ENCODE peak calls at places on chromosome 22, in five cellular contexts. One of them, this sample, is unnamed.

GRCh38 chr22:37624876-37625275 is 14.6 kb upstream of the SH3BP1 start:
- DNase-seq in AG09319: no peak
- DNase-seq in body of pancreas: no peak
- DNase-seq in MCF 10A: no peak
- DNase-seq in transverse colon: no peak
- DNase-seq in this sample: no peak

GRCh38 chr22:45537734-45538181 is 35.1 kb downstream of the FBLN1 start:
- DNase-seq in AG09319: no peak
- DNase-seq in body of pancreas: peak
- DNase-seq in transverse colon: peak
- DNase-seq in MCF 10A: peak
- DNase-seq in this sample: no peak

GRCh38 chr22:49004484-49005399 is 822.9 kb downstream of the BRD1 start:
- DNase-seq in body of pancreas: no peak
- DNase-seq in transverse colon: no peak
- DNase-seq in MCF 10A: no peak
- DNase-seq in AG09319: no peak
- DNase-seq in this sample: no peak

GRCh38 chr22:42805998-42806481 is 51.0 kb downstream of the ARFGAP3 start:
- DNase-seq in MCF 10A: no peak
- DNase-seq in transverse colon: no peak
- DNase-seq in body of pancreas: no peak
- DNase-seq in AG09319: no peak
- DNase-seq in this sample: no peak

GRCh38 chr22:37794376-37794775 is 13.4 kb upstream of the GCAT start:
- DNase-seq in MCF 10A: no peak
- DNase-seq in AG09319: no peak
- DNase-seq in body of pancreas: no peak
- DNase-seq in transverse colon: no peak
- DNase-seq in this sample: no peak

GRCh38 chr22:25582946-25583345 is 18.5 kb downstream of the GRK3 start:
- DNase-seq in MCF 10A: no peak
- DNase-seq in transverse colon: no peak
- DNase-seq in body of pancreas: no peak
- DNase-seq in AG09319: no peak
- DNase-seq in this sample: no peak

GRCh38 chr22:49023161-49023878 is 804.4 kb downstream of the BRD1 start:
- DNase-seq in MCF 10A: no peak
- DNase-seq in AG09319: no peak
- DNase-seq in body of pancreas: no peak
- DNase-seq in transverse colon: no peak
- DNase-seq in this sample: no peak

GRCh38 chr22:19889951-19890350 is 35.3 kb upstream of the GNB1L start:
- DNase-seq in body of pancreas: no peak
- DNase-seq in transverse colon: no peak
- DNase-seq in MCF 10A: no peak
- DNase-seq in AG09319: no peak
- DNase-seq in this sample: no peak

GRCh38 chr22:48949375-48950149 is 878.1 kb downstream of the BRD1 start:
- DNase-seq in MCF 10A: no peak
- DNase-seq in transverse colon: peak
- DNase-seq in AG09319: no peak
- DNase-seq in body of pancreas: no peak
- DNase-seq in this sample: no peak

GRCh38 chr22:35580351-35581022 is 36.6 kb downstream of the MB start:
- DNase-seq in transverse colon: no peak
- DNase-seq in AG09319: no peak
- DNase-seq in MCF 10A: no peak
- DNase-seq in body of pancreas: no peak
- DNase-seq in this sample: no peak
- TF ChIP-seq CTCF in transverse colon: no peak
- TF ChIP-seq CTCF in AG09319: no peak
- TF ChIP-seq CTCF in MCF 10A: no peak
- TF ChIP-seq CTCF in body of pancreas: no peak
- TF ChIP-seq CTCF in this sample: no peak

DNA sequence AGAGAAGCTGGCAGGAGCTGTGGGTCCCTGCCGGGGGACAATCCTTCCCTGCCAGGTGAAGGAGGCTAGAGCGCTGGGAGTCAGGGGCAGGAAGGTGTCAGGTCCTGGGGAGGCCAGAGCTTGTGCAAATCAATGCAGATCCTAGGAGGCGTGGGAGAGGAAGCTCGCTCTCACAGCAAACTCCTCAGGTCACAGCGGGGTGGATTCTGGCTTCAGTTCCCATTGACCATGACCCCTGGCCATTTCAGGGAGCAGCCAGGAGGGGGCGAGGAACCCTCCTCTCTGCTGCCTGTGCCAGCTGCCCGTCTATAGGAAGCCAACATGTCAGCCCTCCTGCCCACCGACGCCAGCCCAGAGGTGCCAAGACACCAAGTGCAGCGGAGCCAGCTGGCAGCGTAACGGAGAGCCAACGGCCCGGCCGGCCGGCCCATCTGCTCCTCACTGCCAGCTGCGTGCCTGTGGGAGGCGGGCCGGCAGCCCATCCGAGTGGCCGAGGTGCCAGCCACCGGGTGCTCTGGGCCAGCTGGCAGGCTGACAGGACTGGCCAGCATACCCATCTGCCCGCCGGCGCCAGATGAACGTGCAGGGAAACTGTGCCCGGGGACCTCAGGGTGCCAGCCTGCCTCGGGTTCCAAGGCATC is 374.9 kb downstream of the MIAT start:
- DNase-seq in body of pancreas: peak
- DNase-seq in transverse colon: no peak
- DNase-seq in AG09319: no peak
- DNase-seq in MCF 10A: peak
- DNase-seq in this sample: no peak
- TF ChIP-seq CTCF in body of pancreas: no peak
- TF ChIP-seq CTCF in transverse colon: no peak
- TF ChIP-seq CTCF in AG09319: peak
- TF ChIP-seq CTCF in MCF 10A: no peak
- TF ChIP-seq CTCF in this sample: peak

GRCh38 chr22:23282516-23282915 is 102.2 kb downstream of the BCR start:
- DNase-seq in AG09319: no peak
- DNase-seq in body of pancreas: no peak
- DNase-seq in MCF 10A: no peak
- DNase-seq in transverse colon: no peak
- DNase-seq in this sample: no peak

GRCh38 chr22:23281406-23282088 is 101.2 kb downstream of the BCR start:
- DNase-seq in AG09319: no peak
- DNase-seq in body of pancreas: peak
- DNase-seq in transverse colon: peak
- DNase-seq in MCF 10A: peak
- DNase-seq in this sample: peak

GRCh38 chr22:23282986-23283385 is 102.7 kb downstream of the BCR start:
- DNase-seq in MCF 10A: no peak
- DNase-seq in body of pancreas: no peak
- DNase-seq in transverse colon: no peak
- DNase-seq in AG09319: no peak
- DNase-seq in this sample: no peak

GRCh38 chr22:23281053-23281405 is 100.7 kb downstream of the BCR start:
- DNase-seq in transverse colon: no peak
- DNase-seq in AG09319: no peak
- DNase-seq in body of pancreas: no peak
- DNase-seq in MCF 10A: no peak
- DNase-seq in this sample: no peak

GRCh38 chr22:23282089-23282501 is 101.8 kb downstream of the BCR start:
- DNase-seq in transverse colon: peak
- DNase-seq in MCF 10A: peak
- DNase-seq in AG09319: no peak
- DNase-seq in body of pancreas: peak
- DNase-seq in this sample: peak
- TF ChIP-seq CTCF in transverse colon: no peak
- TF ChIP-seq CTCF in MCF 10A: no peak
- TF ChIP-seq CTCF in AG09319: no peak
- TF ChIP-seq CTCF in body of pancreas: no peak
- TF ChIP-seq CTCF in this sample: no peak

GRCh38 chr22:43824724-43825485 is 12.8 kb upstream of the EFCAB6 start:
- DNase-seq in MCF 10A: no peak
- DNase-seq in AG09319: no peak
- DNase-seq in transverse colon: no peak
- DNase-seq in body of pancreas: no peak
- DNase-seq in this sample: no peak

GRCh38 chr22:43825651-43826050 is 13.5 kb upstream of the EFCAB6 start:
- DNase-seq in transverse colon: no peak
- DNase-seq in body of pancreas: no peak
- DNase-seq in MCF 10A: no peak
- DNase-seq in AG09319: no peak
- DNase-seq in this sample: no peak

GRCh38 chr22:43827926-43828710 is 16.0 kb upstream of the EFCAB6 start:
- DNase-seq in MCF 10A: no peak
- DNase-seq in transverse colon: no peak
- DNase-seq in AG09319: no peak
- DNase-seq in body of pancreas: no peak
- DNase-seq in this sample: no peak

GRCh38 chr22:43827336-43827735 is 15.2 kb upstream of the EFCAB6 start:
- DNase-seq in MCF 10A: no peak
- DNase-seq in AG09319: no peak
- DNase-seq in transverse colon: no peak
- DNase-seq in body of pancreas: no peak
- DNase-seq in this sample: no peak

GRCh38 chr22:43826142-43827093 is 14.3 kb upstream of the EFCAB6 start:
- DNase-seq in transverse colon: no peak
- DNase-seq in AG09319: no peak
- DNase-seq in MCF 10A: peak
- DNase-seq in body of pancreas: peak
- DNase-seq in this sample: peak
- TF ChIP-seq CTCF in transverse colon: peak
- TF ChIP-seq CTCF in AG09319: peak
- TF ChIP-seq CTCF in MCF 10A: peak
- TF ChIP-seq CTCF in body of pancreas: no peak
- TF ChIP-seq CTCF in this sample: peak

DNA sequence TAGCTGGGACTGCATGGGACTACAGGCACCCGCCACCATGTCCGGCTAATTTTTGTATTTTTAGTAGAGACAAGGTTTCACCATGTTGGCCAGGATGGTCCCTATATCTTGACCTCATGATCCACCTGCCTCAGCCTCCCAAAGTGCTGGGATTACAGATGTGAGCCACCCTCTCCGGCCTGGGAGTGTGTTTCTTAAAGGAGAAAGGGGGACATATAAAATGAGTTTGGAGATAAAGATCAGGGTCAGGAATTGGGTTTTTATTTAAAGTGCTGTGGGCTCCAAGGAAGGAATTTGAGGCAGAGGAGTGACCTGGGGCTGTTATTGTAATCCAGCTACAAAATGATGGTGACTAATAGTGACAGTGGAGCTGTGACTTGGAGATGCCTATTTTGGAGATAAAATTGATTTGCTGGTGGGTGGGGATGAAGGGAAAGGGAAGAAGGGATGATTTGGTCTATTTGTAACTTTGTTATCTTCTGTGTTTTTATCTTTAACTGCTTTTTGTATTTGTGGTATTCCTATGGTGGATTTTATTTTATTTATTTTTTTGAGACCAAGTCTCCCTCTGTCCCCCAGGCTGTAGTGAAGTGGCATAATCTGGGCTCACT is 5.0 kb downstream of the CRKL start:
- DNase-seq in body of pancreas: no peak
- DNase-seq in MCF 10A: no peak
- DNase-seq in AG09319: no peak
- DNase-seq in transverse colon: no peak
- DNase-seq in this sample: no peak
- TF ChIP-seq CTCF in body of pancreas: no peak
- TF ChIP-seq CTCF in MCF 10A: no peak
- TF ChIP-seq CTCF in AG09319: no peak
- TF ChIP-seq CTCF in transverse colon: no peak
- TF ChIP-seq CTCF in this sample: no peak

DNA sequence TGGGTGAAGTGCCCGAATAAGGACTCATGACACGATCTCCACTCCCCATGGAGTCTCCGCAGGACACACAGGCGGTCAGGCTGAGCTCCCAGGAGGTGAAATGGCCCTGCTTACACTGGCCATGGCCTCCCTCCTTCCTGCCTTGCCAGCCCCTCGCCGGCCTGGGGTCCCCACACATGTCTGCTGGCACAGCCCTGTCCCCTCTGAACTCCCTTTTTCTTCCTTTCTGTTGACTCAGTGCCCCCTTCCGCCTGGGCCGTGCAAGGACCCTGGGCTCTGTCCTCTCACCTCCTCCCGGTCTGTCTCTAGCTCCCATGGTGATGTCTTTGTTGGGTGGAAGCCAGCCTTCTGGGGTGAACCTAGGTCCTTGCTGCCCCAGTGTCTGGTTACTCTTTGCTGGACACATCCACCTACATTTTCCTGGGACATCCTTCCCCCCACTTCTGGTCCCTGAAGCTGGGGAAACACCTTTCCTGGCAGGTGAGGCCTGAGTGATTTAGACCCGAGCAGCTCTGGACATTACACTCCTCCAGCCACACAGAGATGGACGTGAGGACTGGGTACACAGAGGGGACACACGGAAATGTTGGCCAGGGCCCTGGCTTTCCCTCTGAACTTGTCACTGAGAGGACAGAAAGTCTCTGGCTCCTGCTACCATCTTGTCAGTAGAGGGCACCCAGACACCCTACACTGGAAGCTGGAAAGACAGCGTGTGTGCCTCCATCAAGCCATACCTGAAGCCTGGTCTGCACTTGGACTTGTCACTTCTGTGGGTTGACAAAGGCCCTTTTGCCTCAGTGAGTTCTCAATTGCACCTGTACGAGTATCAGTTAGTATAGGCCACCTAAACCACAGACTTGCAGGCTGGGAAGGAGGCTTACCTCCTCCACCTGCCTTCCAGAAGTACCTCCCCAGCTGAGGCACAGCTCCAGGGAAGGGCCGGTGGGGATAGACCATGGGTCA is 864.3 kb downstream of the TBC1D22A start:
- DNase-seq in body of pancreas: no peak
- DNase-seq in AG09319: no peak
- DNase-seq in transverse colon: no peak
- DNase-seq in MCF 10A: no peak
- DNase-seq in this sample: no peak
- TF ChIP-seq CTCF in body of pancreas: no peak
- TF ChIP-seq CTCF in AG09319: no peak
- TF ChIP-seq CTCF in transverse colon: no peak
- TF ChIP-seq CTCF in MCF 10A: peak
- TF ChIP-seq CTCF in this sample: no peak

DNA sequence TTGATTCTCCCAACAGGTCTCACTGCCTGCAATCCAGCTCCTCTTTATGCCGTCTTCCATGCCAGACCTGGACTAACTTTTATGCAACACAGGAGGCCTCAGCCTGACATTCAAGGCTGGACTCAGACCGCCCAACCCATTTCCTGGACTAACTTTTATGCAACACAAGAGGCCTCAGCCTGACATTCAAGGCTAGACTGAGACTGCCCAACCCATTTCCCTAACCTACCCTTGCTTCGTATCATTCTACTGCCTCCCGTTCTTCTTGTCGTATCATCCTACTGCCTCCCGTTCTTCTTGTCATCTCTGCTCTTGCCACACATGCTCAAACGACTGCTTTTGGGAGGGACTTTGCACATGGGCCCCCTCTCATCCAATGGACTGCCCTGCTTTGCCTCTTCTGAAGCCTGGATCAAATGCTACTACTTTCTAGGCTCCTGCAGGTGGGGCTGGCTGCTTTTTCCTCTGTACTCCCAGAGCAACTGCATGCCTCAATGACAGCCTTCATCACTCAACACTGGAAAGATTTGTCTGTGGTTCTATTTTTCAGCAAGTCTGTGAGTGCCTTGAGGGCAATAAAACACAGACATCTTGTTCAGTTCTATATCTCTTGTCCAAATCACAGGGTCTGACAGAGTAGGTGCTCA is 7.8 kb downstream of the TBC1D10A start:
- DNase-seq in body of pancreas: no peak
- DNase-seq in MCF 10A: no peak
- DNase-seq in transverse colon: no peak
- DNase-seq in AG09319: no peak
- DNase-seq in this sample: no peak
- TF ChIP-seq CTCF in body of pancreas: no peak
- TF ChIP-seq CTCF in MCF 10A: no peak
- TF ChIP-seq CTCF in transverse colon: no peak
- TF ChIP-seq CTCF in AG09319: no peak
- TF ChIP-seq CTCF in this sample: no peak

GRCh38 chr22:39519681-39520053 is 695 bp upstream of the ATF4 start:
- DNase-seq in MCF 10A: peak
- DNase-seq in AG09319: no peak
- DNase-seq in transverse colon: peak
- DNase-seq in body of pancreas: peak
- DNase-seq in this sample: no peak
- TF ChIP-seq CTCF in MCF 10A: peak
- TF ChIP-seq CTCF in AG09319: peak
- TF ChIP-seq CTCF in transverse colon: no peak
- TF ChIP-seq CTCF in body of pancreas: no peak
- TF ChIP-seq CTCF in this sample: peak